ENCODE peak calls at places on chromosomes 3 and 15, in nine cellular contexts. F is stimulated activated CD4-positive, alpha-beta T cell treated with anti-CD3 and anti-CD28 coated beads, TNF-alpha, amount 100 ng/mL, for 4 hours; Z is AG04450; J is left ventricle myocardium superior; S is LoVo; X is Caco-2; O is posterior cingulate gyrus; N is HFFc6; U is aorta. I is an unnamed sample.

GRCh38 chr15:45347033-45347432 is 31.3 kb downstream of the GATM start:
- DNase-seq in Z (no peak), S (peak), U (no peak), J (no peak), N (no peak), X (no peak), F (no peak), O (no peak), I (no peak)

GRCh38 chr3:31240466-31240865 is 292.3 kb upstream of the STT3B start:
- DNase-seq in S (no peak), O (no peak), X (no peak), Z (no peak), J (no peak), F (no peak), U (no peak), N (peak), I (no peak)

GRCh38 chr3:146854523-146854922 is 249.4 kb upstream of the PLSCR5 start:
- DNase-seq in X (no peak), S (no peak), N (no peak), F (no peak), J (no peak), O (no peak), U (no peak), Z (no peak), I (no peak)

GRCh38 chr15:76866716-76867321 is 38.3 kb downstream of the SCAPER start:
- DNase-seq in X (peak), J (no peak), N (peak), O (no peak), U (no peak), F (no peak), Z (peak), S (peak), I (no peak)

GRCh38 chr3:83224101-83224868 is 1462.8 kb upstream of the GBE1 start:
- DNase-seq in U (no peak), Z (no peak), N (no peak), F (no peak), O (no peak), S (no peak), J (no peak), X (no peak), I (no peak)

GRCh38 chr3:54853573-54854404 is 74.1 kb downstream of the LRTM1 start:
- DNase-seq in O (peak), Z (peak), J (peak), U (peak), X (peak), F (no peak), S (peak), N (peak), I (peak)

GRCh38 chr15:63839717-63840116 is 6.0 kb upstream of the HERC1 start:
- DNase-seq in S (no peak), U (no peak), N (no peak), O (no peak), X (no peak), F (no peak), J (no peak), Z (no peak), I (no peak)

GRCh38 chr3:192408721-192409151 is 318.6 kb downstream of the FGF12 start:
- DNase-seq in U (no peak), F (no peak), X (no peak), O (peak), N (no peak), Z (no peak), S (no peak), J (peak), I (peak)

GRCh38 chr3:186875708-186876107 is 33.2 kb downstream of the ADIPOQ start:
- DNase-seq in Z (no peak), X (no peak), U (no peak), O (no peak), S (no peak), J (no peak), F (no peak), N (no peak), I (no peak)

GRCh38 chr3:23819599-23820360 is 14.0 kb downstream of the UBE2E1 start:
- DNase-seq in F (no peak), X (no peak), U (no peak), O (peak), N (no peak), Z (no peak), J (no peak), S (no peak), I (no peak)

GRCh38 chr3:28308196-28308595 is 40.3 kb upstream of the ZCWPW2 start:
- DNase-seq in S (no peak), N (no peak), X (no peak), Z (no peak), F (no peak), O (no peak), J (no peak), U (no peak), I (no peak)

GRCh38 chr15:85500060-85500708 is 119.8 kb downstream of the AKAP13 start:
- DNase-seq in N (no peak), F (no peak), X (no peak), Z (no peak), U (no peak), S (no peak), O (no peak), J (no peak), I (no peak)

GRCh38 chr3:33299395-33300081 is 22.3 kb downstream of the FBXL2 start:
- DNase-seq in Z (no peak), N (peak), O (no peak), X (no peak), S (peak), F (no peak), U (no peak), J (no peak), I (no peak)

GRCh38 chr3:59771760-59772159 is 721.9 kb upstream of the CFAP20DC start:
- DNase-seq in O (no peak), Z (peak), J (no peak), S (no peak), N (peak), U (no peak), X (no peak), F (no peak), I (no peak)

GRCh38 chr3:56862352-56863062 is 60.8 kb upstream of the ARHGEF3 start:
- DNase-seq in S (no peak), X (no peak), O (peak), F (no peak), N (peak), Z (no peak), J (no peak), U (no peak), I (no peak)

GRCh38 chr15:22979699-22980188 is 424 bp downstream of the CYFIP1 start:
- DNase-seq in J (peak), Z (no peak), F (no peak), S (peak), X (peak), N (no peak), O (peak), U (peak), I (no peak)

GRCh38 chr15:29136815-29137214 is 132.8 kb downstream of the NSMCE3 start:
- DNase-seq in U (no peak), Z (no peak), O (no peak), X (no peak), N (no peak), S (no peak), J (no peak), F (no peak), I (no peak)

GRCh38 chr3:179651687-179652466 is 963 bp upstream of the USP13 start:
- DNase-seq in X (no peak), F (no peak), J (no peak), U (no peak), N (no peak), O (no peak), Z (no peak), S (no peak), I (no peak)

GRCh38 chr3:133479401-133479800 is 79.5 kb downstream of the BFSP2 start:
- DNase-seq in N (no peak), O (no peak), F (no peak), X (no peak), U (no peak), Z (no peak), J (no peak), S (no peak), I (no peak)

GRCh38 chr3:13359916-13360315 is 60.2 kb downstream of the NUP210 start:
- DNase-seq in J (no peak), X (no peak), F (no peak), U (no peak), Z (no peak), N (no peak), S (no peak), O (no peak), I (no peak)

GRCh38 chr3:194617058-194617671 is 16.1 kb downstream of the TMEM44 start:
- DNase-seq in U (no peak), N (no peak), Z (no peak), X (no peak), O (no peak), J (no peak), S (no peak), F (no peak), I (no peak)

GRCh38 chr3:59709702-59710555 is 660.1 kb upstream of the CFAP20DC start:
- DNase-seq in J (peak), O (peak), N (no peak), S (no peak), U (no peak), Z (no peak), F (no peak), X (no peak), I (peak)

GRCh38 chr15:90031231-90031791 is 30.2 kb downstream of the ZNF710 start:
- DNase-seq in S (no peak), F (no peak), U (no peak), J (no peak), N (peak), O (no peak), Z (no peak), X (no peak), I (no peak)

GRCh38 chr3:5349343-5349742 is 161.8 kb downstream of the EDEM1 start:
- DNase-seq in S (no peak), Z (no peak), F (no peak), N (no peak), X (no peak), O (no peak), U (no peak), J (no peak), I (no peak)

GRCh38 chr15:81304226-81304625 is 19.7 kb downstream of the STARD5 start:
- DNase-seq in O (no peak), U (peak), Z (no peak), N (peak), J (peak), X (no peak), S (no peak), F (no peak), I (peak)

I was measured in left ventricle myocardium inferior.